ENCODE peak calls at places on chromosomes 6 and 20, in eight cellular contexts. B, O, M, S, R, L, Y and V are unnamed samples.

GRCh38 chr6:79468587-79468986 is 68.6 kb downstream of the LCA5 start:
- DNase-seq in L (no peak), Y (no peak), B (no peak), S (no peak), M (no peak), R (no peak), O (no peak), V (no peak)

GRCh38 chr20:50792708-50793574 is 1.9 kb upstream of the BCAS4 start:
- DNase-seq in Y (no peak), M (no peak), S (peak), B (no peak), L (peak), R (peak), O (no peak), V (no peak)

GRCh38 chr6:35264550-35265274 is 5.2 kb downstream of the ZNF76 start:
- DNase-seq in Y (no peak), M (no peak), B (no peak), S (no peak), O (no peak), L (no peak), R (no peak), V (no peak)

GRCh38 chr20:19212524-19213502 is at the start of gene SLC24A3:
- DNase-seq in Y (peak), O (peak), S (no peak), L (no peak), R (peak), M (peak), B (peak), V (peak)

GRCh38 chr20:14199111-14199510 is 138.3 kb downstream of the FLRT3 start:
- DNase-seq in S (peak), R (no peak), B (no peak), O (no peak), L (no peak), M (no peak), Y (no peak), V (no peak)

GRCh38 chr6:30790734-30791383 is 46.5 kb upstream of the IER3 start:
- DNase-seq in L (no peak), R (no peak), M (no peak), Y (peak), S (no peak), B (no peak), O (no peak), V (no peak)

GRCh38 chr6:33206864-33207568 is 1.3 kb upstream of the RING1 start:
- DNase-seq in B (no peak), M (peak), Y (peak), O (peak), S (no peak), L (peak), R (peak), V (no peak)

GRCh38 chr6:74177496-74177895 is 481.5 kb downstream of the CD109 start:
- DNase-seq in S (no peak), M (no peak), L (no peak), Y (no peak), O (no peak), R (no peak), B (no peak), V (no peak)

GRCh38 chr6:26157150-26157837 is 70.1 kb downstream of the HFE start:
- DNase-seq in S (no peak), Y (peak), O (peak), B (peak), M (peak), L (peak), R (peak), V (peak)

GRCh38 chr20:23362392-23363256 is 642 bp downstream of the GZF1 start:
- DNase-seq in S (peak), Y (peak), L (no peak), M (no peak), O (no peak), R (no peak), B (no peak), V (no peak)

GRCh38 chr20:25008388-25009217 is 16.1 kb upstream of the APMAP start:
- DNase-seq in M (no peak), B (no peak), S (no peak), L (no peak), O (no peak), R (peak), Y (no peak), V (no peak)

GRCh38 chr20:13865156-13865555 is 80.3 kb downstream of the NDUFAF5 start:
- DNase-seq in L (no peak), S (no peak), M (no peak), B (no peak), R (no peak), Y (no peak), O (no peak), V (no peak)

GRCh38 chr6:73984851-73985250 is 288.8 kb downstream of the CD109 start:
- DNase-seq in M (no peak), R (no peak), Y (no peak), O (no peak), B (no peak), L (no peak), S (no peak), V (no peak)

GRCh38 chr6:152309648-152310047 is 327.5 kb downstream of the SYNE1 start:
- DNase-seq in M (no peak), L (no peak), Y (no peak), B (no peak), O (no peak), R (peak), S (no peak), V (no peak)

GRCh38 chr20:45373353-45374100 is 4.6 kb downstream of the TP53TG5 start:
- DNase-seq in S (peak), R (peak), B (peak), M (peak), O (peak), L (peak), Y (peak), V (peak)

GRCh38 chr6:33028220-33028849 is 18.9 kb upstream of the HLA-DOA start:
- DNase-seq in O (no peak), L (no peak), B (no peak), M (no peak), Y (no peak), R (no peak), S (no peak), V (no peak)

GRCh38 chr20:40930561-40930960 is 98.1 kb upstream of the TOP1 start:
- DNase-seq in Y (no peak), S (no peak), R (no peak), B (no peak), M (no peak), L (no peak), O (no peak), V (no peak)

GRCh38 chr6:44211284-44211683 is 5.4 kb upstream of the MYMX start:
- DNase-seq in L (no peak), O (no peak), M (no peak), B (no peak), R (no peak), S (no peak), Y (no peak), V (no peak)

GRCh38 chr20:38214256-38214870 is 46.2 kb downstream of the KIAA1755 start:
- DNase-seq in M (no peak), L (peak), O (no peak), S (no peak), B (no peak), Y (no peak), R (peak), V (no peak)

GRCh38 chr6:15479761-15480160 is 183.1 kb downstream of the DTNBP1 start:
- DNase-seq in M (peak), S (no peak), R (no peak), L (no peak), B (no peak), Y (no peak), O (no peak), V (no peak)

GRCh38 chr20:53763707-53764415 is 170.2 kb upstream of the ZNF217 start:
- DNase-seq in O (no peak), S (peak), R (no peak), M (no peak), B (no peak), Y (peak), L (peak), V (no peak)

GRCh38 chr20:33176101-33176500 is 8.1 kb downstream of the BPIFA2 start:
- DNase-seq in M (no peak), Y (peak), O (no peak), R (no peak), S (no peak), L (no peak), B (no peak), V (no peak)

GRCh38 chr20:6504826-6505225 is 262.7 kb upstream of the BMP2 start:
- DNase-seq in L (no peak), S (no peak), B (no peak), Y (no peak), R (no peak), M (peak), O (no peak), V (no peak)

GRCh38 chr6:154462425-154462824 is 48.1 kb downstream of the CNKSR3 start:
- DNase-seq in R (no peak), Y (no peak), O (no peak), L (no peak), S (no peak), B (no peak), M (no peak), V (no peak)

GRCh38 chr6:71531006-71531405 is 242.4 kb downstream of the OGFRL1 start:
- DNase-seq in M (no peak), S (no peak), Y (no peak), B (no peak), L (no peak), R (no peak), O (no peak), V (no peak)

GRCh38 chr20:11170025-11170424 is 496.2 kb upstream of the JAG1 start:
- DNase-seq in B (no peak), L (no peak), M (no peak), R (no peak), S (peak), Y (no peak), O (no peak), V (no peak)

GRCh38 chr6:320351-321157 is 28.3 kb downstream of the DUSP22 start:
- DNase-seq in B (no peak), R (peak), Y (no peak), S (no peak), M (no peak), O (no peak), L (no peak), V (no peak)

GRCh38 chr20:2955257-2955950 is 82.1 kb downstream of the PTPRA start:
- DNase-seq in R (no peak), S (no peak), B (no peak), L (no peak), Y (no peak), M (no peak), O (no peak), V (no peak)

GRCh38 chr6:22435151-22435550 is 134.2 kb upstream of the HDGFL1 start:
- DNase-seq in S (no peak), M (no peak), R (no peak), L (no peak), B (no peak), Y (no peak), O (no peak), V (no peak)

GRCh38 chr6:119584088-119584487 is 234.5 kb upstream of the MAN1A1 start:
- DNase-seq in B (no peak), O (no peak), Y (no peak), S (no peak), L (no peak), R (no peak), M (no peak), V (no peak)

GRCh38 chr20:63246490-63247284 is 7.6 kb downstream of the NKAIN4 start:
- DNase-seq in Y (no peak), M (no peak), O (no peak), L (no peak), R (no peak), S (no peak), B (no peak), V (no peak)

GRCh38 chr20:3655032-3655405 is 8.2 kb downstream of the GFRA4 start:
- DNase-seq in S (no peak), R (no peak), Y (no peak), B (peak), L (no peak), O (no peak), M (no peak), V (no peak)

GRCh38 chr6:11929451-11929850 is 82.7 kb upstream of the HIVEP1 start:
- DNase-seq in Y (no peak), S (no peak), B (no peak), O (no peak), R (no peak), M (no peak), L (no peak), V (no peak)

GRCh38 chr20:709864-710761 is 34.5 kb upstream of the SCRT2 start:
- DNase-seq in O (no peak), Y (peak), L (no peak), B (no peak), R (peak), S (no peak), M (no peak), V (no peak)

GRCh38 chr20:48999890-49000870 is 45.9 kb upstream of the CSE1L start:
- DNase-seq in M (peak), O (no peak), Y (no peak), S (no peak), B (no peak), R (no peak), L (no peak), V (no peak)

GRCh38 chr20:17014967-17015366 is 211.9 kb upstream of the PCSK2 start:
- DNase-seq in O (no peak), M (no peak), B (no peak), Y (no peak), S (no peak), L (no peak), R (no peak), V (no peak)

GRCh38 chr6:15363523-15364400 is 117.9 kb downstream of the JARID2 start:
- DNase-seq in L (no peak), R (no peak), Y (no peak), M (no peak), B (no peak), O (no peak), S (no peak), V (no peak)

GRCh38 chr6:63346217-63346834 is 26.5 kb upstream of the LGSN start:
- DNase-seq in Y (no peak), M (no peak), S (no peak), L (no peak), R (no peak), O (no peak), B (no peak), V (no peak)

DNA sequence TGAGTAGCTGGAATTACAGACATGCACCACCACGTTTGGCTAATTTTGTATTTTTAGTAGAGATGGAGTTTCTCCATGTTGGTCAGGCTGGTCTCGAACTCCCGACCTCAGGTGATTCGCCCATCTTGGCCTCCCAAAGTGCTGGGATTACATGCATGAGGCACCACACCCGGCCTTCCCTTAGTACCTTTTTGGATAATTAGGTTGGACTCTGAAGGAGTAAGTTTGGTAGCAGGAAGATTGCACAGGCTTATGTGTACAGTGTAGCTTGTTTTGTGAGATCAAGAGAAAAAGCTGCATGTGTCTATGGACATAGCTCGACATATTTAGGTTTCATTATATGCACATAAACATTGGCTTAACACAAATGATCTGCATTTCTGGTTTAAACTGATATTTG is 116.8 kb downstream of the NCOA3 start:
- DNase-seq in M (no peak), B (no peak), Y (no peak), R (no peak), S (no peak), O (no peak), L (no peak), V (no peak)
- TF ChIP-seq CTCF in M (no peak), B (no peak), Y (no peak), R (no peak), S (no peak), O (no peak), L (no peak), V (no peak)

GRCh38 chr20:58192065-58192464 is 36.4 kb downstream of the ANKRD60 start:
- DNase-seq in B (no peak), M (no peak), Y (no peak), O (no peak), S (no peak), R (no peak), L (no peak), V (no peak)

GRCh38 chr20:58195047-58195446 is 33.4 kb downstream of the ANKRD60 start:
- DNase-seq in Y (no peak), L (no peak), M (no peak), R (no peak), O (no peak), S (no peak), B (no peak), V (no peak)

GRCh38 chr20:58196402-58197184 is 31.9 kb downstream of the ANKRD60 start:
- DNase-seq in L (peak), B (no peak), O (no peak), Y (no peak), S (no peak), R (no peak), M (no peak), V (no peak)

GRCh38 chr20:58194176-58194796 is 34.2 kb downstream of the ANKRD60 start:
- DNase-seq in R (no peak), S (peak), O (no peak), B (no peak), L (no peak), Y (no peak), M (no peak), V (no peak)

DNA sequence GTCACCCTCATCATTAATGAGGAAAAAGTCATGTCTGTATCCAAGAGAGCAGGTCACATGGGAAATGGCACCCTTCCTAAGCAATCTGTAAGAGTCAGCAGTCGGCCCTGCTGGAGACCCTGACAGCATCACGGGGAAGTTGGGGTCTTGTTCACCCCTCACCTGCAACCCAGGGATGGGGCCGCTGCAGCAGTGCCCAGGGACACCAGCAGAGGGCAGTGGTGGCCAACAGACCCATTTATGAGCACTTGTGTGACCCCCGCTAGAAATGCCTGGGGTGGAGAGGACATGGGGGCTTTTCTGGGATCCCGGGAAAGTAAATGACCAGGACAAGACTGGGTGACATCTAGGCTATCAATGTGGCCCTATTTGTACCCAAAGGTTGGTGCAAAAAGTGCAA is 35.9 kb downstream of the ANKRD60 start:
- DNase-seq in O (no peak), L (no peak), S (no peak), Y (no peak), B (no peak), M (no peak), R (no peak), V (no peak)
- TF ChIP-seq CTCF in O (no peak), L (peak), S (peak), Y (peak), B (peak), M (peak), R (peak), V (peak)

GRCh38 chr6:127855542-127856159 is 45.2 kb downstream of the THEMIS start:
- DNase-seq in B (no peak), S (peak), O (no peak), L (no peak), M (peak), Y (peak), R (no peak), V (no peak)
- TF ChIP-seq CTCF in B (no peak), S (peak), O (no peak), L (peak), M (peak), Y (peak), R (peak), V (peak)

GRCh38 chr6:40346241-40346640 is 240.9 kb downstream of the LRFN2 start:
- DNase-seq in Y (no peak), R (no peak), M (no peak), S (no peak), B (no peak), L (no peak), O (no peak), V (peak)
- TF ChIP-seq CTCF in Y (no peak), R (no peak), M (no peak), S (no peak), B (no peak), L (no peak), O (no peak), V (no peak)

GRCh38 chr20:59949911-59950310 is 8.3 kb upstream of the CDH26 start:
- DNase-seq in B (no peak), L (no peak), M (no peak), R (no peak), S (no peak), Y (no peak), O (no peak), V (no peak)

GRCh38 chr20:59954718-59955117 is 3.5 kb upstream of the CDH26 start:
- DNase-seq in L (no peak), O (no peak), Y (no peak), S (no peak), R (no peak), M (no peak), B (no peak), V (no peak)

GRCh38 chr20:59958626-59959025 is 403 bp downstream of the CDH26 start:
- DNase-seq in O (no peak), L (no peak), Y (peak), M (no peak), R (no peak), S (no peak), B (no peak), V (peak)

GRCh38 chr20:59958123-59958522 is at the start of gene CDH26:
- DNase-seq in L (no peak), O (no peak), Y (no peak), R (no peak), S (no peak), B (no peak), M (no peak), V (no peak)

GRCh38 chr20:59955131-59955796 is 3.0 kb upstream of the CDH26 start:
- DNase-seq in O (no peak), Y (peak), R (no peak), L (no peak), M (peak), S (no peak), B (no peak), V (no peak)
- TF ChIP-seq CTCF in O (no peak), Y (peak), R (peak), L (peak), M (peak), S (no peak), B (no peak), V (peak)